ENCODE peak calls at places on chromosomes 7 and 10, in five cellular contexts. L, B, K, V and W are unnamed samples.

GRCh38 chr7:95276114-95276513 is 48.2 kb downstream of the PON1 start:
- DNase-seq in V (no peak), K (no peak), L (no peak), B (no peak), W (no peak)

GRCh38 chr10:119301397-119301796 is 94.0 kb downstream of the GRK5 start:
- DNase-seq in B (no peak), V (no peak), K (no peak), L (no peak), W (no peak)

GRCh38 chr7:84337386-84337785 is 142.8 kb upstream of the SEMA3A start:
- DNase-seq in K (no peak), V (no peak), L (peak), B (no peak), W (no peak)

GRCh38 chr10:122296363-122297120 is 25.4 kb downstream of the BTBD16 start:
- DNase-seq in K (no peak), B (no peak), V (no peak), L (no peak), W (peak)

GRCh38 chr7:156827587-156828203 is 65.3 kb downstream of the LMBR1 start:
- DNase-seq in B (peak), L (peak), V (no peak), K (no peak), W (no peak)

GRCh38 chr7:124643196-124643850 is 122.3 kb downstream of the GPR37 start:
- DNase-seq in V (no peak), K (no peak), B (no peak), L (no peak), W (no peak)

GRCh38 chr10:87659571-87660483 is at the start of gene PAPSS2:
- DNase-seq in L (peak), B (peak), V (peak), K (peak), W (peak)

GRCh38 chr7:157593541-157593940 is 256.7 kb downstream of the DNAJB6 start:
- DNase-seq in V (no peak), L (no peak), B (no peak), K (no peak), W (no peak)

GRCh38 chr10:59098387-59098786 is 78.1 kb upstream of the PHYHIPL start:
- DNase-seq in V (peak), B (peak), L (peak), K (no peak), W (no peak)

GRCh38 chr10:96831867-96832720 is at the start of gene LCOR:
- DNase-seq in V (peak), L (peak), B (peak), K (peak), W (peak)

GRCh38 chr7:150399861-150400778 is 21.0 kb downstream of the ZNF775 start:
- DNase-seq in K (no peak), B (no peak), L (no peak), V (no peak), W (no peak)

GRCh38 chr10:71431945-71432905 is 35.5 kb downstream of the CDH23 start:
- DNase-seq in L (no peak), V (no peak), B (peak), K (no peak), W (peak)

GRCh38 chr7:32680259-32681173 is 185.2 kb downstream of the AVL9 start:
- DNase-seq in K (no peak), L (peak), V (no peak), B (no peak), W (no peak)

GRCh38 chr7:116426428-116427156 is 72.9 kb upstream of the CAV2 start:
- DNase-seq in K (no peak), V (no peak), B (no peak), L (peak), W (no peak)

GRCh38 chr10:124138195-124138882 is 44.9 kb upstream of the CHST15 start:
- DNase-seq in L (peak), K (no peak), B (no peak), V (no peak), W (no peak)

GRCh38 chr10:103896225-103896624 is 21.8 kb downstream of the STN1 start:
- DNase-seq in B (no peak), V (no peak), K (no peak), L (peak), W (no peak)

GRCh38 chr10:77350711-77351119 is 286.9 kb downstream of the KCNMA1 start:
- DNase-seq in L (peak), B (no peak), V (no peak), K (no peak), W (no peak)

GRCh38 chr10:76559889-76560215 is 1077.8 kb downstream of the KCNMA1 start:
- DNase-seq in V (no peak), B (no peak), L (peak), K (no peak), W (no peak)

GRCh38 chr10:102593074-102593803 is 51.0 kb upstream of the TRIM8 start:
- DNase-seq in K (no peak), L (peak), B (no peak), V (no peak), W (no peak)

GRCh38 chr10:30705086-30705624 is 75.6 kb upstream of the LYZL2 start:
- DNase-seq in K (no peak), B (no peak), V (no peak), L (no peak), W (no peak)

GRCh38 chr7:19107392-19108147 is 9.9 kb downstream of the TWIST1 start:
- DNase-seq in V (no peak), L (peak), B (no peak), K (peak), W (no peak)

GRCh38 chr7:74462707-74463100 is 9.0 kb downstream of the GTF2IRD1 start:
- DNase-seq in V (no peak), B (no peak), K (no peak), L (no peak), W (no peak)